ENCODE peak calls at places on chromosomes 11 and 22, in eight cellular contexts. L, J, M, W, T, U, H and I are unnamed samples.

GRCh38 chr22:43293259-43293658 is 49.9 kb downstream of the SCUBE1 start:
- DNase-seq in U (peak; percentile 66), L (no peak), J (no peak), T (peak; percentile 57), M (no peak), W (no peak), H (peak; percentile 17), I (peak; percentile 36)

GRCh38 chr11:61745796-61746653 is 6.4 kb upstream of the MYRF start:
- DNase-seq in J (no peak), M (no peak), H (no peak), W (no peak), T (no peak), U (no peak), L (no peak), I (no peak)

GRCh38 chr11:75445315-75445953 is 12.4 kb upstream of the KLHL35 start:
- DNase-seq in H (peak; percentile 64), T (peak; percentile 51), L (peak; percentile 94), W (peak; percentile 82), J (peak; percentile 41), U (peak; percentile 89), M (peak; percentile 91), I (peak; percentile 76)

GRCh38 chr22:20001082-20001638 is 15.5 kb downstream of the ARVCF start:
- DNase-seq in W (no peak), M (no peak), U (no peak), H (no peak), J (peak; percentile 43), T (no peak), L (no peak), I (no peak)

GRCh38 chr22:28978158-28978557 is 83.5 kb downstream of the C22orf31 start:
- DNase-seq in U (no peak), J (peak; percentile 54), W (peak; percentile 29), L (no peak), T (peak; percentile 91), M (no peak), H (no peak), I (no peak)

GRCh38 chr22:39003165-39003638 is 10.9 kb upstream of the APOBEC3C start:
- DNase-seq in J (peak; percentile 86), M (peak; percentile 81), U (peak; percentile 91), W (peak; percentile 87), L (peak; percentile 94), T (peak; percentile 43), H (peak; percentile 66), I (peak; percentile 81)

GRCh38 chr11:126088999-126089398 is 26.3 kb upstream of the CDON start:
- DNase-seq in U (no peak), L (no peak), M (no peak), J (no peak), T (no peak), H (no peak), W (no peak), I (no peak)

GRCh38 chr22:17795661-17796548 is 21.6 kb upstream of the BID start:
- DNase-seq in J (no peak), M (no peak), W (no peak), U (no peak), H (no peak), L (no peak), T (no peak), I (no peak)

GRCh38 chr11:69372589-69373250 is 78.8 kb downstream of the MYEOV start:
- DNase-seq in H (no peak), U (peak; percentile 25), J (no peak), W (no peak), L (no peak), T (no peak), M (no peak), I (peak; percentile 21)

GRCh38 chr11:65558002-65558784 is at the start of gene LTBP3:
- DNase-seq in W (peak; percentile 88), M (peak; percentile 70), J (peak; percentile 71), L (no peak), H (peak; percentile 70), U (peak; percentile 78), T (peak; percentile 86), I (peak; percentile 87)

GRCh38 chr11:10319691-10320090 is 14.8 kb downstream of the ADM start:
- DNase-seq in M (no peak), U (no peak), J (no peak), T (no peak), H (no peak), L (peak; percentile 42), W (no peak), I (no peak)

GRCh38 chr11:30344085-30344484 is 21.2 kb downstream of the ARL14EP start:
- DNase-seq in W (no peak), U (no peak), M (no peak), T (no peak), J (no peak), H (no peak), L (no peak), I (no peak)

GRCh38 chr22:17804331-17805080 is 30.2 kb upstream of the BID start:
- DNase-seq in L (no peak), T (no peak), U (no peak), H (no peak), J (no peak), W (no peak), M (no peak), I (no peak)

GRCh38 chr22:47047321-47048122 is 285.1 kb downstream of the TBC1D22A start:
- DNase-seq in L (no peak), M (no peak), W (no peak), T (no peak), U (no peak), H (no peak), J (no peak), I (no peak)

GRCh38 chr22:29689872-29690213 is 30.0 kb upstream of the CABP7 start:
- DNase-seq in T (peak; percentile 62), U (peak; percentile 69), M (peak; percentile 50), L (no peak), H (peak; percentile 49), J (peak; percentile 55), W (peak; percentile 73), I (peak; percentile 75)

GRCh38 chr11:72228229-72228843 is 3.8 kb downstream of the INPPL1 start:
- DNase-seq in J (no peak), U (peak; percentile 46), W (no peak), L (no peak), H (no peak), T (peak; percentile 11), M (no peak), I (peak; percentile 24)

GRCh38 chr11:130798280-130798679 is 118.0 kb downstream of the SNX19 start:
- DNase-seq in L (peak; percentile 78), W (no peak), U (no peak), M (no peak), H (no peak), T (no peak), J (peak; percentile 98), I (no peak)

DNA sequence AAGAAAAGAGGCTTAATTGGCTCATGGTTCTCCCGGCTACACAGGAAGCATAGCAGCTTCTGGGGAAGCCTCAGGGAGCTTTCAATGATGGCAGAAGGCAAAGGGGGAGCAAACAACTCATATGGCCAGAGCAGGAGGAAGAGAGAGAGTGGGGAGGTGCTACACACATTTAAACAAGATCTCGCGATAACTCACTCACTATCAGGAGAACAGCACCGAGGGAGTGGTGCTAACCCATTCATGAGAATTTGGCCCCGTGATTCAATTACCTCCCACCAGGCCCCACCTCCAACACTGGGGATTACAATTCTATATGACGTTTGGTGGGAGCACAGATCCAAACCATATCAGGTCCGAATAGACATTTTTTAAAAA is 41.7 kb upstream of the APLNR start:
- DNase-seq in W (no peak), M (no peak), T (no peak), L (no peak), H (no peak), J (no peak), U (no peak), I (no peak)
- H3K4me3 ChIP-seq in W (no peak overlapping the region), M (no peak overlapping the region), T (no peak overlapping the region), L (no peak overlapping the region), H (no peak overlapping the region), J (no peak overlapping the region), U (no peak overlapping the region), I (no peak overlapping the region)

GRCh38 chr11:1682225-1682901 is 14.6 kb upstream of the KRTAP5-6 start:
- DNase-seq in T (no peak), U (no peak), W (no peak), H (no peak), J (no peak), M (no peak), L (no peak), I (no peak)
- H3K27ac ChIP-seq in T (no peak overlapping the region), U (no peak overlapping the region), W (no peak overlapping the region), H (no peak overlapping the region), J (no peak overlapping the region), M (no peak overlapping the region), L (no peak overlapping the region), I (no peak overlapping the region)

DNA sequence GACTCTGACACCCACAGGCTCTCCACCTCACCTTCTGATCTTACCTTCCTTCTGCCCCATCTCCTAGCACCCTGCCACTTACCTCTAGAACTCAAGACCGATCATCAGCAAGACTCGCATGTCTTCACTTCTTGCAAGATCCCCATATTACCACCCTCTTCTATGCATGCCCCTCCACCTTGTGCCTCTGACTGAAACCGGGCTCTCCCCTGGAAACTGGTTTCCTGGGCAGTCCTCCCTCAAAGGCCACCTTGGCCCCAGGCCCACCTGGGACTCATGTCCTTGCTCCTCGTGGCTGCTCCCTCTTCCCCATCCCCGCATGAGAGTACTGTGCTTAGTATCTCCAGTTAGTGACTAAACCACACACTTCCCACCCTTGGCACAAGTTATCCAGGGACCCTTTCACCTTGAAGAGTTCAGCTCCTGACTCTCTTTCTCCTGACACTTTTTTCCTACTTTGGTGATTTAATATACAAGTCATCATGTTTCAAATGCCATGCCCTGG is 136.7 kb downstream of the SPATA19 start:
- DNase-seq in T (no peak), H (no peak), U (no peak), W (no peak), M (no peak), J (no peak), L (no peak), I (no peak)
- TF ChIP-seq POLR2A in T (no peak), H (no peak), U (no peak), W (no peak), M (no peak), J (no peak), L (no peak), I (no peak)

GRCh38 chr11:33177676-33178336 is 16.5 kb upstream of the CSTF3 start:
- DNase-seq in T (no peak), W (no peak), M (no peak), U (no peak), H (no peak), J (no peak), L (no peak), I (no peak)
- H3K4me3 ChIP-seq in T (no peak overlapping the region), W (no peak overlapping the region), M (no peak overlapping the region), U (no peak overlapping the region), H (no peak overlapping the region), J (no peak overlapping the region), L (no peak overlapping the region), I (no peak overlapping the region)

DNA sequence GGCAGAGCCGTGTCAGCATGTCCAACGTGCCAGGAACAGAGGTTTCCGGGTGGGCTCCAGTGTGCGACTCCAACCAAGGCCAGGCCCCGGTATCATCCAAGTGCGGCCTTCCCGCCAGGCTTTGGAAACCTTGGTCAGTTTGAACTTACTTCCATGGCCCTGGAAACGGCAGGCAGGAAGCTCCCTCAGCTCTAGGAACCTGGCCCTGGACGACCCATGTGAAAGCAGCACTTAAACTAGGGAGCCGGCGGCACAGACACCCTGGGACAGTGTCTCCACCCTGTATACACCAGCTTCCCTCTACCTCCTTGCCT is 65.2 kb downstream of the MYH9 start:
- DNase-seq in W (no peak), J (no peak), U (no peak), H (no peak), M (no peak), T (no peak), L (no peak), I (no peak)
- H3K27ac ChIP-seq in W (peak overlapping the region; percentile 68), J (peak overlapping the region; percentile 87), U (peak overlapping the region; percentile 40), H (peak overlapping the region; percentile 96), M (peak overlapping the region; percentile 92), T (peak overlapping the region; percentile 84), L (peak overlapping the region; percentile 99), I (peak overlapping the region; percentile 95)